ENCODE peak calls at places on chromosomes 13 and 19, in five cellular contexts. K is cardiac fibroblast, S is psoas muscle, F is upper lobe of right lung, L is heart left ventricle. Y is an unnamed sample.

GRCh38 chr13:39379667-39380655 is 223.0 kb downstream of the LHFPL6 start:
- DNase-seq in K (peak), S (no peak), F (no peak), L (no peak), Y (no peak)

GRCh38 chr13:65926750-65927171 is 1303.4 kb downstream of the PCDH9 start:
- DNase-seq in K (no peak), S (no peak), F (peak), L (peak), Y (no peak)

GRCh38 chr13:91805605-91806004 is 407.2 kb downstream of the GPC5 start:
- DNase-seq in K (no peak), S (no peak), F (no peak), L (no peak), Y (no peak)

GRCh38 chr13:24341439-24341838 is 32.1 kb downstream of the C1QTNF9 start:
- DNase-seq in K (peak), S (no peak), F (no peak), L (no peak), Y (peak)

GRCh38 chr13:49271264-49271663 is 23.5 kb downstream of the CDADC1 start:
- DNase-seq in K (no peak), S (no peak), F (no peak), L (no peak), Y (no peak)

GRCh38 chr13:81957121-81957520 is 1616.2 kb upstream of the SPRY2 start:
- DNase-seq in K (no peak), S (no peak), F (no peak), L (no peak), Y (no peak)

GRCh38 chr13:73466561-73466960 is 407.8 kb downstream of the KLF5 start:
- DNase-seq in K (no peak), S (no peak), F (no peak), L (no peak), Y (no peak)

GRCh38 chr19:9014809-9015208 is 4.6 kb upstream of the MUC16 start:
- DNase-seq in K (no peak), S (no peak), F (no peak), L (no peak), Y (no peak)

GRCh38 chr13:25468330-25469178 is 96.8 kb downstream of the ATP8A2 start:
- DNase-seq in K (no peak), S (no peak), F (no peak), L (no peak), Y (peak)

GRCh38 chr19:37303591-37304171 is 67.2 kb upstream of the ZNF527 start:
- DNase-seq in K (no peak), S (no peak), F (no peak), L (no peak), Y (no peak)

GRCh38 chr19:38252935-38253691 is 3.1 kb downstream of the PPP1R14A start:
- DNase-seq in K (no peak), S (no peak), F (no peak), L (peak), Y (no peak)

GRCh38 chr13:99587893-99588606 is 86.8 kb downstream of the TM9SF2 start:
- DNase-seq in K (no peak), S (no peak), F (no peak), L (no peak), Y (no peak)

GRCh38 chr19:32702010-32702409 is 10.4 kb downstream of the NUDT19 start:
- DNase-seq in K (no peak), S (no peak), F (no peak), L (no peak), Y (no peak)

GRCh38 chr13:102090532-102090931 is 311.3 kb downstream of the FGF14 start:
- DNase-seq in K (no peak), S (no peak), F (no peak), L (no peak), Y (no peak)

GRCh38 chr19:22784051-22784450 is at the start of gene ZNF99:
- DNase-seq in K (no peak), S (peak), F (no peak), L (peak), Y (no peak)

GRCh38 chr13:75938811-75939525 is 302.8 kb downstream of the LMO7 start:
- DNase-seq in K (peak), S (no peak), F (no peak), L (no peak), Y (peak)

GRCh38 chr19:3458595-3459284 is 21.6 kb downstream of the SMIM24 start:
- DNase-seq in K (peak), S (no peak), F (peak), L (peak), Y (peak)

DNA sequence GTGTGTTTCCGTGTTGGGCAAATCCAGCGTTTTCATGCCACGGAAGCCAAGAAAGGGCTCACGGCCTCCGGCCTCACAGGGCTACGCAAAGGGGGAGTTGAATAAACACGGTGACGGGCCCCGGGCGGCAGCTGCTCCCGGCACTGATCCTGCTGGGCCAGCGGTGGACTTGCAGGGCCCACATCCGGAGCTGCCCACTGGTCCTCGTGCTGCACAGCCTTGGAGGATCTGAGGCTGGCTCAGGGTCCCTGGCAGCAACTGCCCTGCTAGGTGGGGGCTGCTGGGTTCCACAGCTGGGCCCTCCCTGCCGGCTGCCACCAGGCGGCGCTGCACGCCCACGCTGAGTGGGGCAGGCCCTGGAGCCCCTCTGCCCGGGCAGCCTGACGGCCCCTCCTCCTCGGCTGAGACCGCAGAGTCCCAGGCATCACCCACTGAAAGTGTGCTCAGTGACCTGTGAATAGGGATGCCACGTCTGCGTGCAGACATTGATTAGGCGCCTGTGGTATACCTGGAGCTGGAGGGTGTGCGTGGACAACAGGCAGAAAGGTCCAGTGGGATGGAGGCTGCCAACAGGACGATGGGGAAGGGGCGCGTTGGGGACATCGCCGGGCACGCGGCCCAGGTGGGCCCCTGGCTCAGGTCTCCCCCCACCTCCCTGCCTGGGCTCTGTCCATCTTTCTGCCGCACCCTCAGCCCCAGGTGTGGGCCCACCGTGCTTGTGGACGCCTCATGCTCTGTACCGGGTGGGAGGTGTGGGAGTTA is 5.3 kb upstream of the HCN2 start:
- DNase-seq in K (peak), S (peak), F (peak), L (peak), Y (peak)
- TF ChIP-seq CTCF in K (peak), S (peak), F (peak), L (peak), Y (peak)

DNA sequence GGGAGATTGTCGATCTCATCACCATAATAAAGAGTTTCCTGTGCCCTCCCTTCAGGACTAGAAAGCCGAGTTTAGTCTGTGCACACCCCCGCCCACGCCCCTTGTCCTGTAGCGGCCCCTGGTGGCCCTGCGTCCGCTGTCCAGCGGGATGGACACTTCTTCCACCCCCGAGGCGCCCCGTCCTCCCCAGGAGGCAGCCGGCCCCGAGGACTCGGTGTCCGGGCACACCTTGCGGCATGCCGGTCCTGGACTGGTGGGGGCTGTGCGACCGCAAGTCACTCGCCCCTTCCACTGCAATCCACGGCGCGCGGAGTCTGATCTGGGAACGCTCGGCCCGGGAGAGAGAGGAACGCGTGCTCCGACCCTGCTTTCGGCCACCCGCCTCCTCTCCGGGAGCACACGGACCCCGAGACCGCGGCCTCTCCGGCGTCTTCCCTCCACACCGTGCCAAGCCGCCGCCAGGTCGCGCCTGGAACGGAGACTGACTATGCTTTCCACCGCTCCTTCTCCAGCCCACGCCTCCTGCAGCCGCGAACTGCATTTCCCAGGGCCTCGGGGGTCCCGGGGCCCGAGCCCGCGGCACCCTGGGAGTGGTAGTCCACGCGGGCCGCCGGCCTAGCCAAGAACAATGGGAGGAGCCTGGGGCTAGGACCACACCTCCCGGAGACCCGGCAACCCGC is 678 bp upstream of the KMT2B start:
- DNase-seq in K (peak), S (peak), F (peak), L (peak), Y (peak)
- H3K4me3 ChIP-seq in K (peak), S (peak), F (peak), L (peak), Y (peak)

GRCh38 chr13:44917589-44918322 is 71.5 kb downstream of the NUFIP1 start:
- DNase-seq in K (peak), S (peak), F (peak), L (peak), Y (peak)
- TF ChIP-seq CTCF in K (peak), S (peak), F (peak), L (no peak), Y (peak)

DNA sequence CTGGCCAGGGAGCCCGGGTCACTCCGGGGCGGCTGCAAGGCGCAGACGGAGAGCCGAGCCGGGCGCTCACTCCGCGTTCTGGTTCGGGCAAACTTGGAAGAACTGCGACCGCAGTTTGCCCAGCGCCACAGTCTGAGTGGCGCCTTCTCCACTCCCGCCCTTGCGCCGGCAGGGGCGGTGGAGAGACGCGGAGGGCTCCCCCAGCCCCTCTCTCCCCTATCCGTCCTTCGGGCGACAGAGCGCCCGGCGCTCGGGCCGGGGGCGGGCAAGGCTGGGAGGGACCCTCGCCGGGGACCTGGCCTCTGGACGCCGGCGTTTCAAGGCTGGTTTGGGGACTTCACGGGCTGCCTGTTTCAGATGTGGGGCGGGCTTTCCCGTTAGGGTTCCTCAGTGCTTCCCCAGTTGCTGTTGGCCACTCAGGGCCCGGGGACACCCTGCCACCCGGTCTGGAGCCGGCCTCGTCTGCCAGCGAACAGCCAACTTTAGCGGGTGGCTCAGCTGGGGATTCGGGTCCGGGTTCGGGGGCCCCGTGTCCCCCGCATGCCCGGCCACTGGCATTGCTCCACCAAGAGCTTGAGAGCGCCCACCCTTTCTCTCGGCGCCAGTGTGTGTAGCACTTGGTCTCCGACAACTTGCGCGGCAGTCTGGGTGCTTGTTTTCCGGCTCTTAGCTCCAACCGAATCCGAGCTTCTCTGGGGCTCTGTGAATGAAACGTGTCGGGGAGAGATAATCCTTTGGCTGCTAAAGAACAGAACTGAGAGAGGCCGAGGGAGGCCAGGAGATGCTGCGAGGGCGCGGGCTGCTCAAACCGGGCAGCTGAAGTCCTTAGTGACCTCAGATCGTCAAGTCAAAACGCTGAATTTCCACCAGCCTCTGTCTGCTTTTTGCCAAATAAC is 1.5 kb downstream of the GPC6 start:
- DNase-seq in K (peak), S (peak), F (peak), L (peak), Y (peak)
- H3K4me3 ChIP-seq in K (peak), S (peak), F (peak), L (peak), Y (peak)

DNA sequence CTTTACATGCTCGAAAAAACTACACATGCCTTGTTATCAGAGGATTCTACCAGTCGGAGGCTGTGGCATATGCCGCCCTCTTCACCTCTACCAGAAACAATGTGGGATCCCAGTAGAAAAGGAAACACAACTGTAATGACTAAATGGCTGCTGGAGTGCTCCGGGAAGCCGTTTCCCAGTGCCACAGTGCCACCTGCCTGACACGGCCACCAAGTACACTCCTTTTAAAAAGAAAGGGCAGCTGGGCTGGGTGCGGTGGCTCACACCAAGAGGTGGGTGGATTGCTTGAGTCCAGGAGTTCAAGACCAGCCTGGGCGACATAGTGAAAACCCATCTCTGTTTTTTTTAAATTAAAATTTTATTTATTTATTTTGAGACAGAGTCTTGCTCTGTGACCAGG is 67.3 kb downstream of the TRPM4 start:
- DNase-seq in K (peak), S (peak), F (no peak), L (peak), Y (peak)
- TF ChIP-seq CTCF in K (peak), S (peak), F (peak), L (peak), Y (peak)

Y was measured in astrocyte of the spinal cord.